ENCODE peak calls at places on chromosome X, in four cellular contexts. F, T, K and V are unnamed samples. For H3K4me1, the result is how much of the 10 kb centered on the place peaks cover.

GRCh38 chrX:70769659-70770232 is 138.8 kb downstream of the TEX11 start:
- DNase-seq in F (no peak), K (no peak), T (no peak), V (no peak)

GRCh38 chrX:110418220-110418856 is 59.7 kb downstream of the RTL9 start:
- DNase-seq in F (peak), K (no peak), T (peak), V (no peak)

GRCh38 chrX:50853399-50853798 is 39.4 kb upstream of the SHROOM4 start:
- DNase-seq in F (no peak), T (no peak), K (no peak), V (no peak)

GRCh38 chrX:153766098-153766817 is 2.2 kb downstream of the PLXNB3 start:
- DNase-seq in K (no peak), T (peak), F (no peak), V (no peak)

GRCh38 chrX:153924149-153924861 is 1.8 kb downstream of the ARHGAP4 start:
- DNase-seq in T (peak), F (peak), K (no peak), V (no peak)

GRCh38 chrX:104391905-104392304 is 137.2 kb upstream of the ESX1 start:
- DNase-seq in T (no peak), F (no peak), K (no peak), V (no peak)

GRCh38 chrX:110086916-110087484 is 84.1 kb downstream of the TMEM164 start:
- DNase-seq in F (no peak), T (peak), K (no peak), V (no peak)

GRCh38 chrX:51894697-51895336 is 1.4 kb downstream of the MAGED1 start:
- DNase-seq in F (no peak), T (peak), K (no peak), V (no peak)

GRCh38 chrX:100642296-100642695 is 1.7 kb upstream of the SRPX2 start:
- DNase-seq in F (no peak), K (no peak), T (peak), V (no peak)

GRCh38 chrX:17537652-17538301 is 162.8 kb downstream of the NHS start:
- DNase-seq in T (no peak), F (peak), K (no peak), V (no peak)

GRCh38 chrX:97490656-97491055 is 606.9 kb downstream of the RPA4 start:
- DNase-seq in K (no peak), T (no peak), F (no peak), V (no peak)

GRCh38 chrX:95733426-95733825 is 951.2 kb upstream of the DIAPH2 start:
- DNase-seq in K (no peak), T (no peak), F (no peak), V (no peak)

GRCh38 chrX:56783450-56783831 is 54.4 kb downstream of the NBDY start:
- DNase-seq in T (no peak), K (no peak), F (peak), V (peak)

GRCh38 chrX:24149346-24150050 is at the start of gene ZFX:
- DNase-seq in T (peak), K (peak), F (peak), V (no peak)

GRCh38 chrX:78066110-78066509 is 37.9 kb upstream of the PGK1 start:
- DNase-seq in K (no peak), T (no peak), F (no peak), V (no peak)

GRCh38 chrX:101682723-101683122 is 23.1 kb upstream of the ARMCX2 start:
- DNase-seq in F (no peak), K (no peak), T (peak), V (no peak)

GRCh38 chrX:22486326-22486725 is 213.6 kb downstream of the CBLL2 start:
- DNase-seq in K (no peak), T (no peak), F (no peak), V (no peak)

GRCh38 chrX:115503099-115503498 is 57.9 kb upstream of the PLS3 start:
- DNase-seq in T (no peak), K (no peak), F (no peak), V (no peak)

GRCh38 chrX:153870791-153871360 is 15.1 kb downstream of the L1CAM start:
- DNase-seq in F (no peak), K (no peak), T (no peak), V (no peak)

GRCh38 chrX:10755477-10756334 is 135.3 kb upstream of the MID1 start:
- DNase-seq in K (no peak), T (peak), F (no peak), V (no peak)

GRCh38 chrX:55451125-55451524 is 802 bp upstream of the MAGEH1 start:
- DNase-seq in K (no peak), F (no peak), T (no peak), V (no peak)

GRCh38 chrX:31038585-31039326 is 33.1 kb downstream of the FTHL17 start:
- DNase-seq in K (no peak), T (peak), F (peak), V (no peak)

GRCh38 chrX:41481264-41482109 is 34.3 kb downstream of the NYX start:
- DNase-seq in K (no peak), T (peak), F (no peak), V (no peak)

GRCh38 chrX:123331859-123332258 is 147.8 kb downstream of the GRIA3 start:
- DNase-seq in F (no peak), K (no peak), T (no peak), V (no peak)

GRCh38 chrX:49237060-49237459 is 1.8 kb downstream of the CCDC22 start:
- DNase-seq in T (no peak), K (no peak), F (no peak), V (no peak)

GRCh38 chrX:135974279-135974856 is 580 bp upstream of the MMGT1 start:
- DNase-seq in T (peak), K (peak), F (peak), V (peak)

GRCh38 chrX:154541896-154542722 is 4.5 kb downstream of the G6PD start:
- DNase-seq in F (peak), T (peak), K (peak), V (peak)

GRCh38 chrX:11064851-11065600 is 46.1 kb upstream of the HCCS start:
- DNase-seq in K (no peak), F (no peak), T (peak), V (no peak)

GRCh38 chrX:19709812-19710518 is 177.4 kb downstream of the SH3KBP1 start:
- DNase-seq in T (no peak), F (no peak), K (no peak), V (no peak)

GRCh38 chrX:11499076-11500044 is 166.4 kb downstream of the ARHGAP6 start:
- DNase-seq in F (no peak), K (no peak), T (no peak), V (no peak)

DNA sequence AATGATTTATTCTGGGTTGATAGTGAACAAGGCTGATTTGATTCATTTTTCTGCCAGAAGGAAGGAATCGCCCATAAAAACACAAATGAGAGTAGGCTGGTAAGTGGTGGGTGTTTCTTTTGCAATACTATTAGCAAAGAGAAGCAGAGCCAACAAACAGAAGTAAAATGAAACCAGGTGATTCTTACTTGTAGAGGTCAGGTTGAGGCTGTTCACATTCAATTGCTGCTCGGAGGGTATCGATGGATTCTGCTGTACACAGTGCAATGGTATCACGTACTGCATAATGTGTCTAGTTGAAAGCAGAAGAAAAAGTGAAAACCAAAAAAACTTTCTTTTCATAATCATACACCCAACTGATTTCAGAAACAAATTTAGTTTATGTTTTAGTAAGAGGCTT is 94.1 kb upstream of the MCF2 start:
- DNase-seq in T (no peak), F (no peak), K (no peak), V (no peak)
- H3K4me1 ChIP-seq in T (under half), F (under half), K (under half), V (under half)

GRCh38 chrX:72243472-72243871 is 4.6 kb upstream of the ERCC6L start:
- DNase-seq in F (no peak), T (no peak), K (no peak), V (no peak)

GRCh38 chrX:72245461-72246089 is 6.7 kb upstream of the ERCC6L start:
- DNase-seq in K (no peak), F (peak), T (peak), V (no peak)

DNA sequence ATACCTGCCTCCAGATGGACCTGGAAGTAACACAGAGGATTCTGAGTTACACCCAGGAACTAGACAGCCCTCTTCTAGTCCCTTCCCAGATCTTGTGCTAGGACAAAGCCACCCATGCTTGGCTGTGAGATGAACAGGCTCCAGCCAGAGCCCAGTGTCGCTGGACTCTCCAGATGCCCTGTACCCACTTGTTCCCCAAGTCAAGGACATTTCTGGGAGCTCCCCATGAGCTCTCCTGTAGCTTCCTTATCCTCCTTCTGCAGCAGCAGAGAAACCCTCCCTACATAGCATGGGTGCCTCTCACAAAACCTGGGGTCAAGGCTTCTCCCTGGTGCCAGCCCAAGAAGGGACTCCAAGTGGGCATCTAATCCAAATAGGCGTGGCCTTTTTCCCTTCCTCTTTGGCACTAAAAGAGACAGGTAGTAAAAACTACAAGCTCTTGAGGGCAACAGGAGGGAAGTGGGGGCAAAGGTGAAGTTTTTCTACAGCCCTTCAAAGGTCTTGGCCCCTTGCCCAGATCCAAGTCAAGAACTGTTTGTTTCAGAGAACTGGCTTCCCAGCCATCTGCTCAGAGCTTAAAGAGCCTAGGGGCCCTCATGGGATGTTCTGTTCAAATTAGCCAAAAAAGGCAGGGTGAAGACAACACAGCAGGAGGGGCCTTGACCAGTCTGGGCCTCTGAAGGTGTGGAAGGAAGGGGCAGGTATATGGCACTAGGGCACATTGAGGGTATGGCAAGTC is 8.5 kb upstream of the ERCC6L start:
- DNase-seq in F (peak), K (no peak), T (no peak), V (no peak)
- H3K27ac ChIP-seq in F (no peak), K (no peak), T (no peak), V (no peak)

GRCh38 chrX:39731390-39731680 is 366.4 kb downstream of the BCOR start:
- DNase-seq in T (no peak), K (no peak), F (no peak), V (peak)
- H3K4me1 ChIP-seq in T (under half), K (under half), F (under half), V (under half)

DNA sequence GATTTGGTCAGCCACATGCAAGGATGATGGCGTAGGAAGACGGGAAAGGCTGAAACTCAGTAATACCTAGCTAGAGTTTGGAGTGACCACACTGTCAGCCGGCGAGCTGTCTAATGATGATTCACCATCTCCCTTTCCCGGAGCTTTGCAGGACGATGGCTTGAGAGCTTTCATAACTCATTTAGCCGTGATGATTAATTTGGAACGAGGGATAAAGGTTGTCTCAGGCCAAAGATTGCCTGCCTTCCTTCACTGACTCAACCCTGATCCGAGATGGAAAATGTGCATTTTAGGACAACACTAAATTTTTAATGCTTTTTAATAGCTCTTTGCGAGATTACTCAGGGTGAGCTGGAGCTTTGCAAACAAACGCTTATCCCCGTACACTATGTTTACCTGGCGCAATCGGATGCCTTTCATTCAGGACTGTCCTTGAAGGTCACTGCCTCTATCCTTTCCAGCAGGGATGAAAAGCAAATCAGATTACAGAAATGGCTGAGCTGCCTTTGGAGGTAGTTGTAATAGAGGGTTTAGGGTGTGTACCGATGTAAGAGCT is 288.6 kb downstream of the ASMT start:
- DNase-seq in K (no peak), F (no peak), T (no peak), V (no peak)
- H3K27ac ChIP-seq in K (no peak), F (no peak), T (no peak), V (no peak)

GRCh38 chrX:7115557-7115956 is 32.0 kb upstream of the STS start:
- DNase-seq in F (no peak), T (no peak), K (no peak), V (no peak)
- H3K4me1 ChIP-seq in F (under half), T (under half), K (under half), V (under half)

GRCh38 chrX:68929332-68930150 is 100.7 kb downstream of the EFNB1 start:
- DNase-seq in K (no peak), F (peak), T (peak), V (peak)
- H3K27ac ChIP-seq in K (peak), F (no peak), T (no peak), V (peak)

GRCh38 chrX:150570512-150570911 is 2.1 kb downstream of the MTM1 start:
- DNase-seq in F (no peak), T (no peak), K (no peak), V (no peak)
- H3K4me1 ChIP-seq in F (half or more), T (under half), K (under half), V (under half)

DNA sequence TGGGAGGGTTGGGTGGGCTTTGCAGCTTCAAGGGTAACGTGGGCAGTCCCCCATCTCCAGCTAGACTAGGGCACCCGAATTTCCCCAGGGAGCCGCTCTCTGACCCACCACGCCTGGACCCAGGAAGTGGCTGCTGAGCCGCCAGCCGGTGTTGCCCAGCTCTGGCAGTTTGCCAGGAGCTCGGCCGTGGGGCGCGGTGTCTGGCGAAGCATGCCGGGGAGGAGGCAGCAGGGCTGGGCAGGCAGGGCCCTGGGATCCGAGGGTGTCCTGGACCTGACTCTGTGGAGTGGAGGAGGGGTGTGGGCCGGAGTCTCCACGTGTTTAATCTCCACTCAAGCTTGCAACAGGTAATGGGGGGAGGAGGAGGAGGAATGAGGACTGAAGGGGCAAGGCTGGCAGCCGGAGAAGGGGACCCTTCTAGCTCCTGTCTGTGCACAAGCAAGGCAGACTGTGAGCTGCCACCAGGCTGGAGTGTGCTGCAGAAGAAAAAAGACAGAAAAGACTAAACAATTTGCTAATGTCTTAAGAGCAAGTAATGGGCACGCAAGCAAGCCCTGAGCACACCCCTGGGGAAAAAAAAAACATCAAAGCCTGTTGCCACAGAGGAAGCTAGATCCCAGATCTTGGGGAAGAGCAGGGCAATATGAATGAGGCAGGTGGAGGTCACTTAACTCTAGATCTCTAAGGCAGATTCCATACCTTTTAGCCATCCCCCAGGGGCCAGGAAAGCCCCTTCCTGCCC is 2.4 kb downstream of the LONRF3 start:
- DNase-seq in F (peak), K (no peak), T (peak), V (no peak)
- H3K27ac ChIP-seq in F (peak), K (peak), T (no peak), V (peak)